ENCODE peak calls at places on chromosomes 11 and 22, in seven cellular contexts. N is ecto neural progenitor cell; C is stimulated activated CD4-positive, alpha-beta T cell treated with anti-CD3 and anti-CD28 coated beads, Interleukin-2, amount 100 ng/mL, for 48 hours; B is neuronal stem cell; O is ELF-1; V is stimulated activated CD8-positive, alpha-beta memory T cell treated with anti-CD3 and anti-CD28 coated beads, Interleukin-2, amount 100 ng/mL, for 1 hour; K is ureter. P is an unnamed sample.

GRCh38 chr22:20299736-20300136 is 20.1 kb downstream of the DGCR6L start:
- DNase-seq in N (no peak), C (no peak), B (no peak), O (no peak), V (no peak), K (no peak), P (no peak)

GRCh38 chr11:100525635-100526034 is 161.5 kb upstream of the ARHGAP42 start:
- DNase-seq in N (no peak), C (no peak), B (no peak), O (peak; percentile 67), V (no peak), K (no peak), P (no peak)

GRCh38 chr11:119651802-119652584 is 77.0 kb downstream of the NECTIN1 start:
- DNase-seq in N (no peak), C (no peak), B (no peak), O (peak; percentile 57), V (no peak), K (no peak), P (no peak)

GRCh38 chr11:95739526-95739925 is 50.1 kb downstream of the FAM76B start:
- DNase-seq in N (no peak), C (no peak), B (no peak), O (no peak), V (no peak), K (no peak), P (no peak)

GRCh38 chr22:39080993-39081513 is 4.0 kb downstream of the APOBEC3G start:
- DNase-seq in N (no peak), C (no peak), B (no peak), O (no peak), V (no peak), K (no peak), P (no peak)

GRCh38 chr22:46453006-46453828 is 84.2 kb downstream of the CELSR1 start:
- DNase-seq in N (no peak), C (no peak), B (no peak), O (no peak), V (no peak), K (peak; percentile 75), P (no peak)

GRCh38 chr11:66047541-66048365 is 1.2 kb downstream of the GAL3ST3 start:
- DNase-seq in N (no peak), C (no peak), B (no peak), O (no peak), V (no peak), K (no peak), P (no peak)

GRCh38 chr11:17972987-17973386 is 39.9 kb downstream of the SERGEF start:
- DNase-seq in N (peak; percentile 73), C (no peak), B (peak; percentile 45), O (peak; percentile 81), V (no peak), K (peak; percentile 47), P (no peak)

GRCh38 chr11:66221726-66222236 is 46.7 kb upstream of the RAB1B start:
- DNase-seq in N (no peak), C (no peak), B (no peak), O (peak; percentile 16), V (no peak), K (no peak), P (no peak)

P was measured in lung.